ENCODE peak calls at places on chromosomes 5 and 9, in eight cellular contexts. A, Q, U, B, J, K, Y and I are unnamed samples.

GRCh38 chr9:75937859-75938258 is 47.4 kb downstream of the PCSK5 start:
- DNase-seq in A (no peak), Q (no peak), U (no peak), B (no peak), J (no peak), K (no peak), Y (no peak), I (no peak)

GRCh38 chr5:13660072-13660471 is 284.4 kb downstream of the DNAH5 start:
- DNase-seq in A (no peak), Q (no peak), U (no peak), B (no peak), J (peak), K (peak), Y (no peak), I (peak)

GRCh38 chr5:120927923-120928322 is 463.8 kb downstream of the PRR16 start:
- DNase-seq in A (no peak), Q (no peak), U (no peak), B (no peak), J (no peak), K (no peak), Y (no peak), I (no peak)

GRCh38 chr5:96408276-96408777 is 24.7 kb downstream of the PCSK1 start:
- DNase-seq in A (no peak), Q (no peak), U (no peak), B (no peak), J (peak), K (no peak), Y (no peak), I (peak)

GRCh38 chr5:42951847-42952411 is 88.2 kb downstream of the ANXA2R start:
- DNase-seq in A (peak), Q (peak), U (no peak), B (peak), J (no peak), K (no peak), Y (peak), I (no peak)

GRCh38 chr5:177426566-177427210 is at the start of gene GRK6:
- DNase-seq in A (peak), Q (peak), U (peak), B (peak), J (no peak), K (peak), Y (peak), I (no peak)

GRCh38 chr5:108681079-108681921 is 66.4 kb upstream of the FER start:
- DNase-seq in A (no peak), Q (no peak), U (no peak), B (no peak), J (peak), K (peak), Y (no peak), I (peak)

GRCh38 chr5:138770291-138770690 is 17.1 kb downstream of the CTNNA1 start:
- DNase-seq in A (no peak), Q (no peak), U (no peak), B (no peak), J (no peak), K (no peak), Y (no peak), I (no peak)

GRCh38 chr9:22049411-22049810 is 40.3 kb upstream of the CDKN2B start:
- DNase-seq in A (no peak), Q (no peak), U (no peak), B (no peak), J (no peak), K (no peak), Y (no peak), I (peak)

GRCh38 chr9:120628207-120628924 is 48.4 kb upstream of the CDK5RAP2 start:
- DNase-seq in A (no peak), Q (no peak), U (no peak), B (no peak), J (no peak), K (no peak), Y (no peak), I (no peak)

GRCh38 chr9:97557606-97558095 is 56.2 kb downstream of the TMOD1 start:
- DNase-seq in A (no peak), Q (peak), U (peak), B (no peak), J (no peak), K (no peak), Y (no peak), I (no peak)

GRCh38 chr5:13359326-13359725 is 585.2 kb downstream of the DNAH5 start:
- DNase-seq in A (no peak), Q (no peak), U (no peak), B (no peak), J (peak), K (no peak), Y (no peak), I (peak)

GRCh38 chr5:132475939-132476852 is 14.4 kb downstream of the IRF1 start:
- DNase-seq in A (peak), Q (no peak), U (peak), B (no peak), J (no peak), K (no peak), Y (no peak), I (no peak)

GRCh38 chr5:115510145-115510640 is 34.4 kb downstream of the FEM1C start:
- DNase-seq in A (no peak), Q (no peak), U (no peak), B (no peak), J (no peak), K (no peak), Y (no peak), I (no peak)

GRCh38 chr9:38047301-38048251 is 21.5 kb downstream of the SHB start:
- DNase-seq in A (no peak), Q (peak), U (peak), B (no peak), J (peak), K (peak), Y (no peak), I (no peak)

GRCh38 chr5:135221696-135222095 is 177.3 kb downstream of the MACROH2A1 start:
- DNase-seq in A (peak), Q (no peak), U (no peak), B (no peak), J (no peak), K (no peak), Y (no peak), I (no peak)

GRCh38 chr9:120692901-120693573 is 21.2 kb downstream of the MEGF9 start:
- DNase-seq in A (no peak), Q (no peak), U (no peak), B (no peak), J (peak), K (peak), Y (no peak), I (peak)

GRCh38 chr5:19172926-19173425 is 815.0 kb downstream of the CDH18 start:
- DNase-seq in A (no peak), Q (peak), U (no peak), B (no peak), J (no peak), K (no peak), Y (no peak), I (no peak)

GRCh38 chr5:142235050-142235797 is 89.6 kb downstream of the SPRY4 start:
- DNase-seq in A (peak), Q (no peak), U (no peak), B (no peak), J (no peak), K (no peak), Y (no peak), I (no peak)

GRCh38 chr5:72326298-72326649 is 6.1 kb downstream of the PTCD2 start:
- DNase-seq in A (no peak), Q (no peak), U (no peak), B (no peak), J (no peak), K (no peak), Y (no peak), I (no peak)

GRCh38 chr9:111362526-111362925 is 32.5 kb upstream of the OR2K2 start:
- DNase-seq in A (no peak), Q (no peak), U (no peak), B (no peak), J (peak), K (no peak), Y (no peak), I (no peak)

GRCh38 chr5:16539169-16539666 is 73.6 kb upstream of the ZNF622 start:
- DNase-seq in A (no peak), Q (peak), U (peak), B (no peak), J (peak), K (no peak), Y (no peak), I (peak)

GRCh38 chr9:134635431-134636141 is 6.0 kb upstream of the COL5A1 start:
- DNase-seq in A (no peak), Q (no peak), U (peak), B (no peak), J (no peak), K (no peak), Y (no peak), I (no peak)

GRCh38 chr9:128358861-128359260 is 12.3 kb upstream of the URM1 start:
- DNase-seq in A (no peak), Q (no peak), U (no peak), B (no peak), J (no peak), K (no peak), Y (no peak), I (no peak)

GRCh38 chr5:58187473-58188286 is 272.2 kb downstream of the PLK2 start:
- DNase-seq in A (no peak), Q (no peak), U (no peak), B (no peak), J (no peak), K (no peak), Y (no peak), I (no peak)

GRCh38 chr5:1058988-1059883 is 50.6 kb downstream of the NKD2 start:
- DNase-seq in A (no peak), Q (peak), U (no peak), B (no peak), J (no peak), K (no peak), Y (no peak), I (no peak)

GRCh38 chr5:93582677-93583524 is at the start of gene NR2F1:
- DNase-seq in A (no peak), Q (no peak), U (peak), B (no peak), J (peak), K (peak), Y (no peak), I (peak)

GRCh38 chr9:129347323-129348120 is 169.5 kb upstream of the IER5L start:
- DNase-seq in A (no peak), Q (no peak), U (no peak), B (no peak), J (peak), K (peak), Y (no peak), I (no peak)

GRCh38 chr9:88991066-88992030 is at the start of gene S1PR3:
- DNase-seq in A (peak), Q (peak), U (peak), B (no peak), J (no peak), K (peak), Y (no peak), I (no peak)

GRCh38 chr5:1175015-1175414 is 26.4 kb upstream of the SLC6A19 start:
- DNase-seq in A (no peak), Q (no peak), U (no peak), B (no peak), J (no peak), K (no peak), Y (no peak), I (no peak)

GRCh38 chr5:140346348-140347221 is at the start of gene HBEGF:
- DNase-seq in A (peak), Q (peak), U (peak), B (peak), J (no peak), K (peak), Y (peak), I (no peak)